ENCODE peak calls at places on chromosomes 7 and 10, in seven cellular contexts. L, Z, T, N, O, P and D are unnamed samples.
A peak's percentile ranks its signal among the peaks of the same experiment; 100 is the strongest.

GRCh38 chr7:41796331-41796730 is 93.4 kb upstream of the INHBA start:
- DNase-seq in L (no peak), Z (no peak), T (no peak), N (no peak), O (no peak), P (no peak), D (no peak)

GRCh38 chr10:4006848-4007247 is 221.8 kb upstream of the KLF6 start:
- DNase-seq in L (no peak), Z (no peak), T (no peak), N (no peak), O (no peak), P (no peak), D (no peak)

GRCh38 chr7:106568680-106569499 is 92.1 kb downstream of the CCDC71L start:
- DNase-seq in L (no peak), Z (no peak), T (no peak), N (peak; percentile 55), O (no peak), P (no peak), D (no peak)

GRCh38 chr7:120615703-120616102 is 242.2 kb downstream of the TSPAN12 start:
- DNase-seq in L (no peak), Z (no peak), T (no peak), N (no peak), O (no peak), P (no peak), D (no peak)

GRCh38 chr7:143372070-143372469 is 9.1 kb upstream of the ZYX start:
- DNase-seq in L (no peak), Z (peak; percentile 74), T (peak; percentile 95), N (no peak), O (peak; percentile 63), P (peak; percentile 57), D (no peak)

GRCh38 chr10:16989826-16990293 is 139.8 kb downstream of the CUBN start:
- DNase-seq in L (no peak), Z (no peak), T (no peak), N (no peak), O (no peak), P (no peak), D (no peak)

GRCh38 chr10:17073720-17074547 is 55.7 kb downstream of the CUBN start:
- DNase-seq in L (no peak), Z (no peak), T (no peak), N (no peak), O (no peak), P (no peak), D (no peak)

GRCh38 chr10:84665883-84666463 is 337.6 kb downstream of the CCSER2 start:
- DNase-seq in L (no peak), Z (no peak), T (no peak), N (no peak), O (no peak), P (no peak), D (no peak)

GRCh38 chr10:64036996-64037666 is 515.9 kb downstream of the REEP3 start:
- DNase-seq in L (no peak), Z (no peak), T (no peak), N (no peak), O (no peak), P (no peak), D (no peak)

GRCh38 chr7:123580406-123581161 is 21.0 kb upstream of the ASB15 start:
- DNase-seq in L (no peak), Z (no peak), T (no peak), N (no peak), O (no peak), P (no peak), D (no peak)

GRCh38 chr7:2560175-2560695 is 1.5 kb downstream of the IQCE start:
- DNase-seq in L (no peak), Z (no peak), T (no peak), N (no peak), O (no peak), P (no peak), D (no peak)

GRCh38 chr7:132055331-132056120 is 499.1 kb upstream of the PODXL start:
- DNase-seq in L (no peak), Z (no peak), T (no peak), N (no peak), O (no peak), P (no peak), D (no peak)

GRCh38 chr7:7176421-7177043 is 5.8 kb upstream of the C1GALT1 start:
- DNase-seq in L (no peak), Z (peak; percentile 55), T (no peak), N (no peak), O (no peak), P (no peak), D (no peak)

GRCh38 chr10:53534428-53534827 is 761.8 kb upstream of the MBL2 start:
- DNase-seq in L (no peak), Z (no peak), T (no peak), N (no peak), O (no peak), P (no peak), D (no peak)

GRCh38 chr10:122296363-122297120 is 25.4 kb downstream of the BTBD16 start:
- DNase-seq in L (no peak), Z (no peak), T (no peak), N (no peak), O (no peak), P (no peak), D (no peak)

GRCh38 chr10:130882911-130883310 is 428.6 kb downstream of the TCERG1L start:
- DNase-seq in L (no peak), Z (no peak), T (no peak), N (no peak), O (no peak), P (no peak), D (no peak)

GRCh38 chr7:130356121-130356759 is 11.6 kb downstream of the CPA5 start:
- DNase-seq in L (peak; percentile 80), Z (peak; percentile 77), T (no peak), N (peak; percentile 95), O (peak; percentile 77), P (peak; percentile 38), D (no peak)

GRCh38 chr7:115368998-115369397 is 447.1 kb downstream of the MDFIC start:
- DNase-seq in L (no peak), Z (no peak), T (no peak), N (no peak), O (no peak), P (no peak), D (no peak)

GRCh38 chr7:151736403-151736909 is 140.5 kb downstream of the PRKAG2 start:
- DNase-seq in L (peak; percentile 76), Z (peak; percentile 93), T (no peak), N (peak; percentile 92), O (peak; percentile 80), P (peak; percentile 58), D (no peak)

GRCh38 chr10:131819241-131820072 is 81.4 kb upstream of the PPP2R2D start:
- DNase-seq in L (no peak), Z (peak; percentile 31), T (peak; percentile 18), N (no peak), O (no peak), P (no peak), D (no peak)

GRCh38 chr10:36759111-36759805 is 366.1 kb upstream of the ANKRD30A start:
- DNase-seq in L (no peak), Z (no peak), T (no peak), N (peak; percentile 69), O (no peak), P (no peak), D (no peak)

DNA sequence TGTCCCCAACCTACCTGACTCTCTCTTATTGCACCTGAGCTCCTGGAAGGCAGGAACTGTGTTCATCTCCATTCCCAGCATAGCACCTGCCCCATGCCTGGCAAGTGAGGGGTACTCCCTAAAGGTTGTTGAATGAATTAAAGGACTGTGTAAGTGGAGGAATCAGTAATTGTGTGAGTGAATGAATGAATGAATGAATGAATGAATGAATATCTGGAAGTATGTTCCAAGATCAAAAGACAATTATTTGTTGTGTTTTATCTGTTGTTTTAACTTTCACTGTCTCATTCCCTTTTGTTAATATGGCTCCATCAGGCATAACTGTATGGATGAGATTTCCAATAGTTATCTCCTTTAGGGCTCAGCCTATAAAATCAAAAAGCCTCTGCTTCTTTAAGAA is 4.0 kb downstream of the WIPF3 start:
- DNase-seq in L (no peak), Z (no peak), T (no peak), N (no peak), O (no peak), P (no peak), D (no peak)
- H3K27me3 ChIP-seq in L (no peaks in the 10 kb centered on the region), Z (no peaks in the 10 kb centered on the region), T (no peaks in the 10 kb centered on the region), N (peaks cover 35% of the 10 kb centered on the region), O (no peaks in the 10 kb centered on the region), P (peaks cover 69% of the 10 kb centered on the region), D (no peaks in the 10 kb centered on the region)

GRCh38 chr7:18845700-18846099 is 271.7 kb downstream of the TWIST1 start:
- DNase-seq in L (no peak), Z (no peak), T (no peak), N (no peak), O (no peak), P (no peak), D (no peak)
- H3K27me3 ChIP-seq in L (no peaks in the 10 kb centered on the region), Z (no peaks in the 10 kb centered on the region), T (no peaks in the 10 kb centered on the region), N (no peaks in the 10 kb centered on the region), O (no peaks in the 10 kb centered on the region), P (no peaks in the 10 kb centered on the region), D (no peaks in the 10 kb centered on the region)

GRCh38 chr7:20776942-20777341 is 9.7 kb downstream of the SP8 start:
- DNase-seq in L (no peak), Z (no peak), T (no peak), N (no peak), O (no peak), P (no peak), D (no peak)

GRCh38 chr7:20778063-20778721 is 8.5 kb downstream of the SP8 start:
- DNase-seq in L (no peak), Z (no peak), T (no peak), N (no peak), O (peak; percentile 16), P (peak; percentile 26), D (no peak)

GRCh38 chr7:20776214-20776875 is 10.3 kb downstream of the SP8 start:
- DNase-seq in L (no peak), Z (no peak), T (no peak), N (no peak), O (no peak), P (no peak), D (no peak)

GRCh38 chr7:20777377-20778062 is 9.2 kb downstream of the SP8 start:
- DNase-seq in L (no peak), Z (no peak), T (no peak), N (no peak), O (no peak), P (no peak), D (no peak)

DNA sequence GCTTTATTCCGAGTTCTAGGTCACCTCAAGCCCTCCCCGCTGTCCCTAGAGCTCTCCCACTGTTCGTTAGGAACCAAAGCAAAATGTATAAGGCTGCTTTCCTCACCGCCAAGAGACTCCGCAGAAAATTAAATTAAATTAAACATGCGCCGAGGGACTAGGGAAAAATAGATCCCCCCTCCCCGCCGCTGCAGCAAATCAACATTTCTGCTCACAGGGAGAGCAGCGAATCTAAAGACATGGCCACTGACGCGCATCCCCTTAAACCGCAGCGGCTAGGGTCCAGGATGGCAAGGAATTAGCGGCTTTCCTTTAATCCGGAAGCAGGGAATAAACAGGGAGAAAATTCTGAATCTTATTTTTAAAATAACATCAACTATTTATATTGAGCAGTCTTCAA is 7.6 kb downstream of the SP8 start:
- DNase-seq in L (no peak), Z (no peak), T (no peak), N (no peak), O (no peak), P (no peak), D (no peak)
- H3K27me3 ChIP-seq in L (peaks cover 82% of the 10 kb centered on the region), Z (peaks cover 97% of the 10 kb centered on the region), T (peaks cover 96% of the 10 kb centered on the region), N (peaks cover 55% of the 10 kb centered on the region), O (peaks cover 35% of the 10 kb centered on the region), P (peaks cover 100% of the 10 kb centered on the region), D (peaks cover 18% of the 10 kb centered on the region)

DNA sequence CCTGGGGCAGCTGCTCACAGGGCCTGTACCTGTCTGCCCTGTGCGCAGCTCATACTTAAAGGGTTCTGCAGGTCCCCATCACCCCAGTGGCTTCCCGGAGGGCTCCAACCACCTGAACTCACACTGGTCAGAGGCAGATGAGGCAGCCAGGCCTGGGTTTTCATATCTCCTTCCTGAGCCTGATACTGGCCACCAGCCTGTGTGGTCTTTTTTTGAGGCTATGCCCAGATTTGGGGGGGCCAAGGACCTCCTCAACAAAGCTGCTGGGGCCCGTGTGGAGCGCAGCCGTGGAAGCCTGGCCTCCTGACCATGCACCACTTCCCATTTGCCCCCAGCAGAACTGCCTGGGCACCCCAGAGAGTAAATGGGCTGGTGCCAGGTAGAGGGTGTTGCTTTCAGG is 25.7 kb downstream of the PNLIPRP2 start:
- DNase-seq in L (no peak), Z (no peak), T (no peak), N (no peak), O (no peak), P (no peak), D (no peak)
- H3K27me3 ChIP-seq in L (no peaks in the 10 kb centered on the region), Z (no peaks in the 10 kb centered on the region), T (no peaks in the 10 kb centered on the region), N (peaks cover 2% of the 10 kb centered on the region), O (no peaks in the 10 kb centered on the region), P (no peaks in the 10 kb centered on the region), D (no peaks in the 10 kb centered on the region)